ENCODE peak calls at places on chromosomes 6 and 20, in eight cellular contexts. U, Z, R, O, V, Q, B and J are unnamed samples.

GRCh38 chr20:18985551-18985950 is 172.0 kb downstream of the SCP2D1 start:
- DNase-seq in V (no peak), U (no peak), Q (no peak), R (no peak), O (peak), B (no peak), Z (no peak), J (no peak)

GRCh38 chr6:25112207-25112874 is 166.8 kb upstream of the CARMIL1 start:
- DNase-seq in Q (no peak), B (no peak), U (no peak), O (peak), R (no peak), V (no peak), Z (no peak), J (no peak)

GRCh38 chr6:128112494-128112893 is 211.6 kb upstream of the THEMIS start:
- DNase-seq in Q (no peak), O (no peak), Z (no peak), V (no peak), B (no peak), U (no peak), R (no peak), J (peak)

GRCh38 chr6:34157851-34158250 is 12.0 kb upstream of the GRM4 start:
- DNase-seq in Q (no peak), O (no peak), Z (no peak), V (peak), R (no peak), U (no peak), B (no peak), J (no peak)

GRCh38 chr20:25271486-25272222 is 23.8 kb downstream of the PYGB start:
- DNase-seq in O (no peak), U (no peak), R (no peak), Q (peak), B (no peak), Z (no peak), V (no peak), J (no peak)

GRCh38 chr20:42442728-42443127 is 747.0 kb downstream of the PTPRT start:
- DNase-seq in Z (no peak), B (no peak), U (no peak), O (no peak), V (no peak), Q (no peak), R (peak), J (no peak)

GRCh38 chr6:163398796-163399195 is 15.7 kb upstream of the QKI start:
- DNase-seq in V (peak), Q (peak), R (no peak), Z (no peak), B (no peak), O (no peak), U (no peak), J (peak)

GRCh38 chr6:33589723-33590530 is 9.9 kb upstream of the BAK1 start:
- DNase-seq in Z (peak), Q (peak), R (peak), B (peak), O (peak), U (peak), V (peak), J (peak)

GRCh38 chr20:46419882-46420281 is 13.5 kb upstream of the ELMO2 start:
- DNase-seq in O (no peak), R (no peak), V (no peak), Q (no peak), U (no peak), Z (no peak), B (no peak), J (no peak)

GRCh38 chr6:143482593-143482992 is 28.9 kb downstream of the FUCA2 start:
- DNase-seq in U (no peak), V (no peak), B (no peak), O (no peak), Q (no peak), R (no peak), Z (no peak), J (peak)

GRCh38 chr6:155163616-155164015 is 100.2 kb upstream of the CLDN20 start:
- DNase-seq in O (no peak), Z (no peak), U (no peak), R (no peak), V (no peak), Q (no peak), B (no peak), J (no peak)

GRCh38 chr20:47498606-47499005 is 3.1 kb upstream of the NCOA3 start:
- DNase-seq in Q (no peak), V (no peak), Z (no peak), R (no peak), O (no peak), U (no peak), B (no peak), J (no peak)

GRCh38 chr20:63042448-63043071 is 35.8 kb upstream of the BHLHE23 start:
- DNase-seq in V (no peak), B (no peak), R (no peak), Q (no peak), U (no peak), O (no peak), Z (no peak), J (no peak)

GRCh38 chr6:54451516-54451915 is 143.3 kb downstream of the TINAG start:
- DNase-seq in R (no peak), O (peak), V (no peak), Q (no peak), Z (no peak), U (no peak), B (no peak), J (no peak)

GRCh38 chr6:81933648-81934047 is 181.2 kb upstream of the TENT5A start:
- DNase-seq in B (peak), R (no peak), Q (no peak), Z (no peak), U (no peak), V (peak), O (peak), J (peak)

GRCh38 chr6:41894366-41895299 is 542 bp downstream of the USP49 start:
- DNase-seq in Q (no peak), O (peak), V (peak), B (no peak), R (no peak), Z (peak), U (no peak), J (peak)

GRCh38 chr6:151388997-151389639 is 2.2 kb downstream of the ZBTB2 start:
- DNase-seq in V (no peak), Q (no peak), Z (no peak), U (no peak), R (no peak), B (no peak), O (no peak), J (no peak)

GRCh38 chr20:32289661-32290431 is 12.4 kb downstream of the KIF3B start:
- DNase-seq in O (no peak), B (peak), Q (no peak), V (no peak), R (no peak), Z (no peak), U (no peak), J (no peak)

GRCh38 chr6:45163952-45164766 is 164.0 kb upstream of the RUNX2 start:
- DNase-seq in Q (no peak), Z (no peak), B (no peak), U (no peak), V (no peak), R (no peak), O (peak), J (no peak)

GRCh38 chr6:121944361-121944760 is 455.1 kb upstream of the HSF2 start:
- DNase-seq in Q (no peak), B (no peak), O (no peak), R (no peak), V (no peak), Z (no peak), U (no peak), J (peak)

GRCh38 chr6:129567374-129567773 is 142.6 kb downstream of the ARHGAP18 start:
- DNase-seq in O (peak), Z (peak), Q (no peak), B (peak), V (peak), U (peak), R (no peak), J (peak)

DNA sequence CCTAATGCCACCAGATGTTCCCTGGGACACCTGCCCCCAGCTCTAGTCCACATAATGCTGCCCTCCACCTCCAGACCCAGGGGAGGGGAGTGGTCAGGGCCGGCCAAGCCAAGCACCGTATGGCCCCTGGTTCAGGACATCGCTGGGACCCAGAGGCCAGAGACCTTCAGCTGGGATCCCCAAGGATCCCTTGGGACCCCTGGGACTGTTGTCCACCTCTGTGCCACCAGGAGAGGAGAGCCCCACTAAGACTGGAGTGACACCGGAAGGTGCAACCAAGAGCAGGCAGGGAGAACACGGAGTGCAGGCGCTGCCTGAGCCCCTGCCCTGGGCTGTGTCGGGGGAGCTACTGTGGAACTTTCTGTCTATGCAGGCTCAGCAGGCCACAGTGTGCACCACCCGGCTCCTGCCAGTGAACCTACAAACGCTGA is 43.6 kb downstream of the CTCFL start:
- DNase-seq in B (no peak), O (no peak), Q (no peak), R (no peak), V (peak), U (no peak), Z (no peak), J (no peak)
- H3K4me3 ChIP-seq in B (no peak), O (no peak), Q (no peak), R (no peak), V (peak), U (no peak), Z (no peak), J (no peak)

GRCh38 chr20:35447082-35447789 is 8.2 kb upstream of the CEP250 start:
- DNase-seq in Q (peak), O (peak), V (peak), B (peak), Z (peak), U (peak), R (peak), J (peak)
- TF ChIP-seq CTCF in Q (peak), O (peak), V (peak), B (peak), Z (peak), U (peak), R (peak), J (peak)

DNA sequence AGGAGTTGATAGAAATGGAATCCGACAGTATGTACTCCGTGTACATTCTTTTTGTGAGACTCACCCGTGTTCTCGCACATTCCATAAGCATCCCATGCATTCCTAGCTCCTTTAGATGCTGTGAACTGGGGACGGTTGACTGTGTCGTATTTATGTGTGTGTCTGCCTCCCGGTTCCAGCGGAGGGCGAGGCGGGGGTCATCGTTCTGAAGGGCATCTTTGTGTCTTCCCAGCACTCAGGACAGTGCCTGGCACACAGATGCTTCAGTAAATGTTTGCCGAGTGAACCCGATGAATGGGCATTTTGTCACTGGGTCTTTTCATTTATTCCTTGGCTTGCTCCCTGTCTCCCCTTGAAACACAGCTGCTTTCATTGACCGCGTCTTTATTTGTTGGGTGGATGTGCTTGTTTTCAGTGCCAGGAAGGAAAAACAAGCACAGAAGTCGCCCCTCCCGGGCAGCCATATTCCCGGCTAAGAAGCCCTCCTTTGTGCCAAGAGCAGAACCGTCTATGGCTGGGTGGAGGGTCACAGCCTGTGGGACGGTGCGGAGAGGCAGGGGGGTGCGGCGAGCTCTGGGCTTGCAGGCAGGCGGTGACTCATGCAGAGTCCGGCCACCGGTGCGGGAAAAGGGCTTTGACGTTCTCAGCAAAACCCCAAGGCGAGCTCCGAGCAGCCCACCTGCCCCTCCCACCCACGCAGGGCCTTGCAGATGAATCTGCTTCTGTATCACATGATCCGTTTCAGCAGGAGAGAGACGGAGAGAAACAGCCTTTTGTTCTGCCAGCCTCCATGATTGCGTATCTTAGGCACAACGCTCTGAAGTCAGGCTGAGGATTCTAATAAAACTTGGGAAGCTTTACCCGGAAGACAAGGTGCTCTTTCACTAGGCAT is 11.2 kb upstream of the PSMG4 start:
- DNase-seq in B (peak), V (peak), U (peak), Q (peak), R (no peak), Z (peak), O (peak), J (peak)
- H3K4me3 ChIP-seq in B (peak), V (no peak), U (peak), Q (peak), R (peak), Z (no peak), O (peak), J (peak)

GRCh38 chr20:37243937-37244571 is 17.6 kb downstream of the GHRH start:
- DNase-seq in Z (no peak), Q (peak), R (no peak), O (no peak), U (no peak), V (no peak), B (no peak), J (no peak)

GRCh38 chr20:37244572-37244957 is 17.0 kb downstream of the GHRH start:
- DNase-seq in U (no peak), Q (no peak), O (no peak), V (no peak), B (no peak), Z (no peak), R (no peak), J (no peak)

GRCh38 chr20:37240337-37241055 is 21.1 kb downstream of the GHRH start:
- DNase-seq in B (no peak), Q (no peak), O (peak), V (no peak), Z (no peak), R (no peak), U (no peak), J (no peak)

GRCh38 chr20:37243076-37243936 is 18.3 kb downstream of the GHRH start:
- DNase-seq in Z (peak), U (no peak), Q (no peak), O (peak), V (no peak), R (no peak), B (no peak), J (no peak)

GRCh38 chr20:37242503-37242902 is 19.1 kb downstream of the GHRH start:
- DNase-seq in R (no peak), Z (no peak), O (no peak), U (no peak), B (no peak), Q (no peak), V (no peak), J (peak)
- TF ChIP-seq CTCF in R (no peak), Z (no peak), O (no peak), U (no peak), B (no peak), Q (no peak), V (no peak), J (no peak)

GRCh38 chr6:159821111-159821510 is 21.0 kb downstream of the PNLDC1 start:
- DNase-seq in Q (no peak), R (no peak), O (no peak), U (no peak), Z (no peak), V (peak), B (no peak), J (no peak)
- H3K4me3 ChIP-seq in Q (no peak), R (no peak), O (no peak), U (no peak), Z (no peak), V (no peak), B (no peak), J (no peak)

GRCh38 chr6:52049252-52050050 is 38.0 kb downstream of the PKHD1 start:
- DNase-seq in Q (no peak), U (peak), R (no peak), O (peak), B (peak), V (peak), Z (peak), J (peak)
- TF ChIP-seq CTCF in Q (peak), U (peak), R (peak), O (peak), B (peak), V (peak), Z (peak), J (peak)